ENCODE peak calls at places on chromosomes 4 and X, in four cellular contexts. V is activated naive CD8-positive, alpha-beta T cell treated with anti-CD3 and anti-CD28 coated beads, Interleukin-2, amount 50 U/mL, for 16 hours; Q is head of caudate nucleus; T is B cell. P is an unnamed sample.

GRCh38 chrX:137052641-137053235 is 18.9 kb upstream of the GPR101 start:
- DNase-seq in V (no peak), Q (no peak), T (no peak), P (no peak)

GRCh38 chrX:20715176-20715575 is 448.5 kb upstream of the RPS6KA3 start:
- DNase-seq in Q (no peak), V (no peak), T (no peak), P (no peak)

GRCh38 chr4:67460574-67460973 is 84.7 kb downstream of the CENPC start:
- DNase-seq in T (no peak), V (no peak), Q (no peak), P (no peak)

GRCh38 chr4:118224239-118224829 is 128.5 kb downstream of the PRSS12 start:
- DNase-seq in V (no peak), T (no peak), Q (no peak), P (no peak)

GRCh38 chr4:14348506-14348905 is 653.8 kb upstream of the CPEB2 start:
- DNase-seq in T (no peak), V (no peak), Q (no peak), P (no peak)

GRCh38 chr4:163991268-163991667 is 496.8 kb downstream of the TMA16 start:
- DNase-seq in Q (no peak), T (no peak), V (no peak), P (no peak)

GRCh38 chr4:48139688-48140087 is 5.6 kb upstream of the TXK start:
- DNase-seq in Q (no peak), T (no peak), V (no peak), P (no peak)

GRCh38 chr4:165931741-165932140 is 58.7 kb downstream of the TLL1 start:
- DNase-seq in Q (no peak), T (no peak), V (no peak), P (no peak)

GRCh38 chrX:38055170-38055847 is 49.0 kb downstream of the SYTL5 start:
- DNase-seq in V (no peak), Q (no peak), T (no peak), P (no peak)

GRCh38 chr4:112842513-112842912 is 205.6 kb downstream of the LARP7 start:
- DNase-seq in Q (no peak), T (no peak), V (no peak), P (no peak)

P was measured in GM06990.